ENCODE peak calls at places on chromosomes 1 and 21, in four cellular contexts. J is heart left ventricle, L is MM.1S, M is tibial nerve. P is an unnamed sample. For H3K36me3, the result is how much of the 10 kb centered on the place peaks cover.

GRCh38 chr1:229619614-229620013 is 6.3 kb downstream of the TAF5L start:
- DNase-seq in J (no peak), L (peak), M (no peak), P (no peak)

GRCh38 chr1:219713981-219714381 is 101.1 kb upstream of the ZC3H11B start:
- DNase-seq in J (no peak), L (peak), M (no peak), P (no peak)

GRCh38 chr1:19615438-19615837 is 28.7 kb upstream of the NBL1 start:
- DNase-seq in J (no peak), L (no peak), M (no peak), P (no peak)

GRCh38 chr1:210669951-210670350 is 341.2 kb downstream of the HHAT start:
- DNase-seq in J (no peak), L (no peak), M (no peak), P (no peak)

GRCh38 chr1:30887485-30888315 is 20.9 kb downstream of the SDC3 start:
- DNase-seq in J (no peak), L (no peak), M (no peak), P (no peak)

GRCh38 chr1:201153474-201154388 is 543 bp downstream of the TMEM9 start:
- DNase-seq in J (no peak), L (no peak), M (no peak), P (no peak)

GRCh38 chr1:67948155-67949075 is 102.0 kb downstream of the DIRAS3 start:
- DNase-seq in J (no peak), L (no peak), M (no peak), P (no peak)

GRCh38 chr1:228691926-228692325 is 43.4 kb upstream of the RHOU start:
- DNase-seq in J (no peak), L (peak), M (peak), P (no peak)

GRCh38 chr21:16587141-16587570 is 857.4 kb downstream of the USP25 start:
- DNase-seq in J (peak), L (peak), M (peak), P (peak)

GRCh38 chr21:35438643-35439404 is 389.7 kb upstream of the RUNX1 start:
- DNase-seq in J (no peak), L (peak), M (no peak), P (no peak)

GRCh38 chr1:183185941-183186490 is at the start of gene LAMC2:
- DNase-seq in J (no peak), L (no peak), M (no peak), P (no peak)

GRCh38 chr1:147586412-147586811 is 45.1 kb downstream of the BCL9 start:
- DNase-seq in J (no peak), L (no peak), M (no peak), P (no peak)

GRCh38 chr1:152444045-152444444 is 30.0 kb upstream of the CRNN start:
- DNase-seq in J (peak), L (no peak), M (no peak), P (no peak)

GRCh38 chr1:39102537-39103320 is 76.6 kb downstream of the NDUFS5 start:
- DNase-seq in J (peak), L (peak), M (no peak), P (no peak)

GRCh38 chr1:50968884-50969610 is 998 bp upstream of the CDKN2C start:
- DNase-seq in J (peak), L (no peak), M (peak), P (peak)

GRCh38 chr1:159756397-159756796 is 24.4 kb upstream of the DUSP23 start:
- DNase-seq in J (no peak), L (no peak), M (peak), P (no peak)

GRCh38 chr1:46302091-46303037 is 1.1 kb downstream of the LRRC41 start:
- DNase-seq in J (peak), L (peak), M (peak), P (peak)

GRCh38 chr1:224262373-224263054 is 67.5 kb downstream of the NVL start:
- DNase-seq in J (no peak), L (peak), M (no peak), P (no peak)

GRCh38 chr1:226372885-226373284 is 35.0 kb downstream of the PARP1 start:
- DNase-seq in J (peak), L (no peak), M (no peak), P (no peak)

GRCh38 chr21:45021428-45022347 is 52.7 kb upstream of the ADARB1 start:
- DNase-seq in J (no peak), L (no peak), M (no peak), P (no peak)

GRCh38 chr1:205012416-205013140 is 30.4 kb upstream of the CNTN2 start:
- DNase-seq in J (no peak), L (no peak), M (no peak), P (no peak)

GRCh38 chr21:25831300-25831699 is 96.5 kb downstream of the GABPA start:
- DNase-seq in J (no peak), L (no peak), M (no peak), P (no peak)

GRCh38 chr1:116987256-116987555 is 14.4 kb upstream of the CD101 start:
- DNase-seq in J (no peak), L (no peak), M (no peak), P (no peak)

GRCh38 chr1:216902669-216903388 is 179.6 kb upstream of the ESRRG start:
- DNase-seq in J (no peak), L (no peak), M (no peak), P (peak)

GRCh38 chr1:245611251-245611650 is 456.5 kb downstream of the KIF26B start:
- DNase-seq in J (no peak), L (no peak), M (no peak), P (no peak)

GRCh38 chr1:208866351-208866750 is 622.2 kb upstream of the PLXNA2 start:
- DNase-seq in J (no peak), L (peak), M (no peak), P (no peak)

GRCh38 chr1:85603086-85603485 is 22.5 kb downstream of the CCN1 start:
- DNase-seq in J (no peak), L (no peak), M (no peak), P (no peak)

GRCh38 chr1:55209247-55209646 is 5.9 kb downstream of the USP24 start:
- DNase-seq in J (no peak), L (no peak), M (no peak), P (no peak)

DNA sequence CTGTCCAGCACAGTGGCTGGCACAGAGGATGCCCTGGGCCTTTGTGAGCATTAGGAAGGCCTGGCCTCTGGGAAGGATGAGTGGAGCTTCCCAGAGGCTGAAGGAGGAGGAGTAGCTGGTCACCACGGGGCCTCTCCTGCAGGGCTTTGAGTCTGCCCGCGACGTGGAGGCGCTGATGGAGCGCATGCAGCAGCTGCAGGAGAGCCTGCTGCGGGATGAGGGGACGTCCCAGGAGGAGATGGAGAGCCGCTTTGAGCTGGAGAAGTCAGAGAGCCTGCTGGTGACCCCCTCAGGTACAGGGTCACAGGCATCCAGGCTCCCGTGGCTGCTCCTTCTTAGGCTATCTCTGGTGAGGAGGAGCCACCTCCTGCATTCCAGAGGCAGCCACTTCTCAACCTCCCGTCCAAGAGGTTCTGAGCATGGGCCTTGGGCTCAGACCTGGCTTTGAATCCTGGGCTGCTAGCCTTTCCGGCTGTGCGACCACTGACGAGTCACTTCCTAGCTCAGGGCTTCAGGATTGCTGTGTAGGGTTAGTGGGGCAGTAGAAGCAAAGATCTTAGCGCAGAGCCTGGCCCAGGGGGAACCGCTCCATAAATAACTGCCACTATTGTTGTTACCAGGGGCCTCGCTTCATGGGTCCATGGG is 14.0 kb downstream of the SESN2 start:
- DNase-seq in J (no peak), L (no peak), M (no peak), P (peak)
- H3K36me3 ChIP-seq in J (half or more), L (under half), M (under half), P (half or more)

GRCh38 chr1:108701176-108701849 is 9.2 kb downstream of the PRPF38B start:
- DNase-seq in J (no peak), L (no peak), M (no peak), P (no peak)
- H3K36me3 ChIP-seq in J (half or more), L (under half), M (under half), P (half or more)

DNA sequence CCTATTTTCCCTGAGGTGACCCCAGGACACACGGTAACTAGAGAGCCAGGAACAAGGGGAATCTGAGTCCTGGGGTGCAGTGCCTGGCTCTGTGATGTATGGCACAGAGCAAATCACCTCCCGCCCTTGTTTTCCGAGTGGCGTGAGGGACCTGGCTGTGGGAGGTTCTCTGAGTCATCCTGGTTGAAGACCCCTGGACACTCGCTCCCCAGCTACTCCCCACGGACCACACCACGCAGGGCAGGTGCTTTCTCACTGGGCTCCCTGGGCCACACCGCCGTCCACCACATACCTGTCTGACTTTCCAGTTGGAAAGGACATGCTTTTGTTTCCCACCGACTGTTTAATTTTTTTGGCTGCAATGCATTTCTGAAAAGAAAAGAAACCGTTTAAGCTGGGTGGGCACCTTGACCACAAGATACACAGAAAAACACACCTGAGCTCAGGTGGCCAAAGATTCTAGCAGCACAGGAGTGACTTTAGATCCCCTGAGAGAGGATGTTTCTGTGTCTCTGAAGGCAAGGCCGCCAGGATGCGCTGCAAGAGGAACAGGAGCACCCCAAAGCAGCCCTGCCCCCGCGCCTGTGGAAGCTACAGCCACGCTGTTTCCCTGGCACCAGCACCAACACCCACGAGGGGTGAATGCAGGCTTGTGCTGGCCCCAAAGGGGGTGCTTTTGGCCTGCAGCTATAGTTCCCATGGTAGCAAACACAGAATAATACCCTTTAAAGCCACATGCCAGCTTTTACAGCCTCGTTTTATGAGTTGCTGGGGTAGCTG is 8.1 kb upstream of the SRM start:
- DNase-seq in J (no peak), L (no peak), M (no peak), P (no peak)
- H3K36me3 ChIP-seq in J (half or more), L (under half), M (under half), P (half or more)

GRCh38 chr21:42768324-42769121 is 110.8 kb downstream of the WDR4 start:
- DNase-seq in J (no peak), L (no peak), M (no peak), P (no peak)

GRCh38 chr21:42765656-42766055 is 112.2 kb downstream of the PDE9A start:
- DNase-seq in J (no peak), L (no peak), M (no peak), P (no peak)

GRCh38 chr21:42767561-42767835 is 111.8 kb downstream of the WDR4 start:
- DNase-seq in J (no peak), L (no peak), M (no peak), P (no peak)

GRCh38 chr21:42764883-42765282 is 111.5 kb downstream of the PDE9A start:
- DNase-seq in J (no peak), L (no peak), M (no peak), P (no peak)

DNA sequence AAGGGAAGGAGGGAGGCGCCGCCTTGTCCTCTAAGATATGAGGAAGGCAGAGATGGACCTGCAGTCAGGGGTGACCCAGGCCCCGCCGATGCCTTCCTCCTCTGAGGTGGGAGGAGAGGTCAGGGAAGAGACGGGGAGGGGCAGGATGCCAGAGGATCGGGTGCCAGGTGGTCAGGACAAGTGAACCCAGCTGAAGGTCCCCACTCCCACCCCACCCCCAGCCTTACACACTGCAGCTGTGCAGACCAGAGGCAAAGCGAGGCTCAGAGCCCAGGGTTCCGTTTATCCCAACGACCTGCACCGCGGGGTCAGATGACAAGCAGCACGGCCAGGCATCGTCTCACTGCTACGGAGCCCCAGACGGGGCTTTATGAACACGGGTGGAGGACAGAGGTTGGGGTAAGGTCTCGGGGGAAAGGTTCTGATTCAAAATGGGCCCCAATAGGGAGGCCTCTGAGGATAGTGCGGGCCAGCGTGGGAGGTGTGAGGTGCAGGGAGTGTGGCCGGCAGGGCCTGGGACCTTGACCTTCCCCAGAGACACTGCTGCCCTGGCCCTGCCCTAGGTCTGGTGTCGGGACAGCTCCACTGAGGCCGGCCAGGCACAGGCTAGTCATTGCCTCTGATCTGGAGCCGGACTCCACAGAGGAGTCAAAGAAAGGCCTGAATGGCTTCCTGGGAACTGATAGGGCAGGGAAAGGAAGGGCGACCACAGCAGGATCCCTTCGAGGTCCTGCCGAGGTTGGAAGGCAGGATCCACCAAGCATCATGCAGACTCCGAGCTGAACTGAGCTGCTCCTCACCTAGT is 112.4 kb downstream of the WDR4 start:
- DNase-seq in J (no peak), L (no peak), M (no peak), P (no peak)
- H3K36me3 ChIP-seq in J (half or more), L (under half), M (under half), P (under half)

DNA sequence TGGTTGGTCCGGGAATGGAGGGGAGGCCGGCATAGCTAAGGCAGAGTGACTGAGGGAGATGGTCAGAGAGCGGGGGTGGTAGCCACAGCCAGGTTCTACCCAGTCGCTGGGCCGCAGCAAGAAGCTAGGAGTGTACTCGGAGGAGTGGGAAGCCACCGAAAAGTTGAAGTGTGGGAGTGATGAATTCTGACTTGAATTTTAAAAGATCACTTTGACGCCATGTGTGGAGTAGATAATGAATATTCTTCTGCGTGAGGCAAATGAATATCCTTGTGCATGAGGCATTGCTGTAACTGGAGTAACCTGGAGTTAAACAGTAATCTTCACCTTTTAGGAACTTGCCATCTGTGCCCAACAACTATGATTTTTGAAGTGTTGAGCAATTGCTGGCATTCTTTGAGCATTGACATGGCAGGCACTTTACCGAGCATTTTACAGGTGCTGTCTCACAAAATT is 6.9 kb downstream of the CTPS1 start:
- DNase-seq in J (no peak), L (no peak), M (no peak), P (no peak)
- H3K36me3 ChIP-seq in J (under half), L (under half), M (under half), P (half or more)

DNA sequence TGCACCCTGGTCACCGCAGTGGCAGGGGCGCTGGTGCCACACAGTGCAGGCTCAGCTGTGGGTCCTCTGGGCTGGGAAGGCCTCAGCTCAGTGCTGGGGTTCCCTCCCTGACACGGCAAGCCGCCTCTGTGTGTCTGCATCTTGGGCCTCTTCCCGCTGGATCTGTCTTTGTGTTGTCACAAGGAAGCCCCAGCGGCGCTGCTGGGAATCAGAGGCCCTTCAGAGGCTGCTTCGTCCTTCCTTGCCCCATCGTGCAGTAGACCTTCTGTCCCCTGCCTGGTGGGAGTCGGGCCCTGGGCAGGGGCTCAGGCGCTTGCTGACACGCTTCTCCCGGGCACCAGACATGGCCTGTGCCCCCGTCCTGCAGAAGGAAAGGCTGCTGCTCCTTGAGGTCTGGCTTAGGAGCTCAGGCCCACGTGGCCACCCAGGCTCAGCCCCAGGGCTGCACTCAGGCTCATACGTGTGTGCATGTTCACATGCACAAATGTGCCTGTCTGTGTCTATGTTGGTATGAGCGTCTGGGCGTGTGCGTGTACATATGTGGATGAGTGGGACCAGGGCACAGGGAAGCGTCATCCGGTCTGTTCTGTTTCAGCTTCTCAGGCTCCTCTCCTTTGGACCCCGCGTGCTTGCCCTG is 24.3 kb upstream of the DIP2A start:
- DNase-seq in J (no peak), L (no peak), M (no peak), P (no peak)
- H3K36me3 ChIP-seq in J (half or more), L (under half), M (under half), P (half or more)

GRCh38 chr21:46649356-46649755 is 13.9 kb downstream of the PRMT2 start:
- DNase-seq in J (no peak), L (no peak), M (no peak), P (no peak)
- H3K36me3 ChIP-seq in J (half or more), L (under half), M (under half), P (half or more)

GRCh38 chr1:33329600-33330305 is 8.9 kb upstream of the A3GALT2 start:
- DNase-seq in J (no peak), L (no peak), M (no peak), P (no peak)

GRCh38 chr1:33330376-33330890 is 9.5 kb upstream of the A3GALT2 start:
- DNase-seq in J (no peak), L (no peak), M (no peak), P (no peak)

GRCh38 chr1:33332357-33332789 is 11.5 kb upstream of the A3GALT2 start:
- DNase-seq in J (no peak), L (no peak), M (no peak), P (no peak)

GRCh38 chr1:33331444-33332356 is 10.8 kb upstream of the A3GALT2 start:
- DNase-seq in J (no peak), L (no peak), M (no peak), P (no peak)

GRCh38 chr1:33330906-33331305 is 10.0 kb upstream of the A3GALT2 start:
- DNase-seq in J (no peak), L (no peak), M (no peak), P (no peak)
- H3K36me3 ChIP-seq in J (half or more), L (under half), M (under half), P (half or more)

DNA sequence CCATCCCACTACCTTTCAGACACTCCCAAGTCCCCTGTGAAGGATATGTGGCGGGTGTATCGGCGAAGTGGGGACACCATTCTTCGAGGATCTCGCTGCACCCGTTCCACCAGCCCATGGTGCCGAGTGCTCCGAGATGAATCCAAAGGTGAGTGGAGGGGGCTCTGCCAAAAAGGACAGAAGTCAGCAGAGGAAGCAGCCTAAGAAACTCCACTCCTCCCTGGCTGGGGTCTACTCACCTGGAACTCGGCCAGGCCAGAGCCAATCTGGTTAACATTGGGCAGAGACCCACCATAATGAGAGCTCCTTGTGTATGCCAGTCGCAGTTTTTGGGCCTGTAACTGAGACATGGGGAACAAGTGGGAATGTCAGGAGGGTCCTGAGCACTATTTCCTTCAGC is 3.6 kb downstream of the CRTC2 start:
- DNase-seq in J (no peak), L (no peak), M (no peak), P (no peak)
- H3K36me3 ChIP-seq in J (under half), L (under half), M (under half), P (under half)